ENCODE peak calls at places on chromosomes 6 and 20, in seven cellular contexts. One of them, this sample, is unnamed.

GRCh38 chr6:34284563-34285545 is 36.0 kb upstream of the SMIM29 start:
- DNase-seq in GM12865: peak
- DNase-seq in cardiac fibroblast: peak
- DNase-seq in neural crest cell: peak
- DNase-seq in epithelial cell of esophagus: no peak
- DNase-seq in HCT116: no peak
- DNase-seq in HFF-Myc: peak
- DNase-seq in this sample: no peak

GRCh38 chr6:130927305-130927704 is 100.1 kb downstream of the SMLR1 start:
- DNase-seq in epithelial cell of esophagus: peak
- DNase-seq in HCT116: peak
- DNase-seq in neural crest cell: no peak
- DNase-seq in HFF-Myc: no peak
- DNase-seq in cardiac fibroblast: no peak
- DNase-seq in GM12865: no peak
- DNase-seq in this sample: peak

GRCh38 chr6:163572612-163573011 is 158.1 kb downstream of the QKI start:
- DNase-seq in GM12865: no peak
- DNase-seq in cardiac fibroblast: peak
- DNase-seq in neural crest cell: no peak
- DNase-seq in HCT116: no peak
- DNase-seq in HFF-Myc: peak
- DNase-seq in epithelial cell of esophagus: no peak
- DNase-seq in this sample: no peak

GRCh38 chr6:28775405-28776129 is 148.2 kb downstream of the TRIM27 start:
- DNase-seq in neural crest cell: no peak
- DNase-seq in epithelial cell of esophagus: no peak
- DNase-seq in HCT116: no peak
- DNase-seq in GM12865: no peak
- DNase-seq in cardiac fibroblast: no peak
- DNase-seq in HFF-Myc: no peak
- DNase-seq in this sample: no peak

GRCh38 chr20:57078101-57078500 is 188.3 kb downstream of the BMP7 start:
- DNase-seq in HCT116: no peak
- DNase-seq in cardiac fibroblast: no peak
- DNase-seq in neural crest cell: no peak
- DNase-seq in epithelial cell of esophagus: no peak
- DNase-seq in HFF-Myc: no peak
- DNase-seq in GM12865: no peak
- DNase-seq in this sample: no peak

GRCh38 chr6:39801456-39802251 is 9.5 kb downstream of the DAAM2 start:
- DNase-seq in HCT116: no peak
- DNase-seq in GM12865: no peak
- DNase-seq in epithelial cell of esophagus: no peak
- DNase-seq in neural crest cell: no peak
- DNase-seq in HFF-Myc: no peak
- DNase-seq in cardiac fibroblast: no peak
- DNase-seq in this sample: peak

GRCh38 chr6:107132330-107132954 is 17.1 kb upstream of the BEND3 start:
- DNase-seq in GM12865: peak
- DNase-seq in epithelial cell of esophagus: peak
- DNase-seq in cardiac fibroblast: peak
- DNase-seq in HFF-Myc: no peak
- DNase-seq in neural crest cell: peak
- DNase-seq in HCT116: peak
- DNase-seq in this sample: peak

GRCh38 chr6:50842446-50842845 is 23.8 kb downstream of the TFAP2B start:
- DNase-seq in epithelial cell of esophagus: no peak
- DNase-seq in cardiac fibroblast: no peak
- DNase-seq in HCT116: no peak
- DNase-seq in GM12865: no peak
- DNase-seq in neural crest cell: no peak
- DNase-seq in HFF-Myc: no peak
- DNase-seq in this sample: no peak

GRCh38 chr20:41352106-41352505 is 11.5 kb downstream of the LPIN3 start:
- DNase-seq in epithelial cell of esophagus: no peak
- DNase-seq in HCT116: no peak
- DNase-seq in neural crest cell: no peak
- DNase-seq in GM12865: no peak
- DNase-seq in cardiac fibroblast: no peak
- DNase-seq in HFF-Myc: no peak
- DNase-seq in this sample: no peak

GRCh38 chr20:42218566-42218965 is 600.4 kb upstream of the CHD6 start:
- DNase-seq in cardiac fibroblast: no peak
- DNase-seq in HFF-Myc: no peak
- DNase-seq in epithelial cell of esophagus: no peak
- DNase-seq in neural crest cell: no peak
- DNase-seq in GM12865: no peak
- DNase-seq in HCT116: no peak
- DNase-seq in this sample: no peak

GRCh38 chr6:166766769-166767168 is 139.7 kb upstream of the RPS6KA2 start:
- DNase-seq in cardiac fibroblast: no peak
- DNase-seq in HFF-Myc: no peak
- DNase-seq in epithelial cell of esophagus: no peak
- DNase-seq in HCT116: no peak
- DNase-seq in neural crest cell: no peak
- DNase-seq in GM12865: no peak
- DNase-seq in this sample: no peak

GRCh38 chr6:27297857-27298730 is 14.0 kb downstream of the POM121L2 start:
- DNase-seq in HFF-Myc: peak
- DNase-seq in neural crest cell: peak
- DNase-seq in cardiac fibroblast: peak
- DNase-seq in epithelial cell of esophagus: peak
- DNase-seq in GM12865: peak
- DNase-seq in HCT116: peak
- DNase-seq in this sample: peak

GRCh38 chr6:37576336-37576737 is 76.6 kb upstream of the CCDC167 start:
- DNase-seq in epithelial cell of esophagus: peak
- DNase-seq in cardiac fibroblast: peak
- DNase-seq in HFF-Myc: peak
- DNase-seq in HCT116: peak
- DNase-seq in GM12865: no peak
- DNase-seq in neural crest cell: no peak
- DNase-seq in this sample: no peak

GRCh38 chr6:111871725-111872520 is 1.3 kb downstream of the FYN start:
- DNase-seq in HCT116: no peak
- DNase-seq in neural crest cell: peak
- DNase-seq in GM12865: peak
- DNase-seq in HFF-Myc: no peak
- DNase-seq in cardiac fibroblast: peak
- DNase-seq in epithelial cell of esophagus: peak
- DNase-seq in this sample: peak

GRCh38 chr6:155250701-155251381 is 13.0 kb upstream of the CLDN20 start:
- DNase-seq in HCT116: no peak
- DNase-seq in GM12865: no peak
- DNase-seq in epithelial cell of esophagus: no peak
- DNase-seq in HFF-Myc: no peak
- DNase-seq in cardiac fibroblast: no peak
- DNase-seq in neural crest cell: no peak
- DNase-seq in this sample: no peak

GRCh38 chr6:84967389-84967788 is 203.0 kb upstream of the TBX18 start:
- DNase-seq in HFF-Myc: peak
- DNase-seq in cardiac fibroblast: peak
- DNase-seq in HCT116: peak
- DNase-seq in epithelial cell of esophagus: peak
- DNase-seq in GM12865: peak
- DNase-seq in neural crest cell: peak
- DNase-seq in this sample: peak

GRCh38 chr6:26651382-26651781 is 8.2 kb downstream of the ZNF322 start:
- DNase-seq in epithelial cell of esophagus: no peak
- DNase-seq in GM12865: no peak
- DNase-seq in neural crest cell: no peak
- DNase-seq in cardiac fibroblast: no peak
- DNase-seq in HFF-Myc: no peak
- DNase-seq in HCT116: no peak
- DNase-seq in this sample: no peak

GRCh38 chr6:165847407-165848098 is 184.5 kb upstream of the PDE10A start:
- DNase-seq in epithelial cell of esophagus: no peak
- DNase-seq in cardiac fibroblast: peak
- DNase-seq in HFF-Myc: no peak
- DNase-seq in neural crest cell: no peak
- DNase-seq in HCT116: no peak
- DNase-seq in GM12865: no peak
- DNase-seq in this sample: no peak

GRCh38 chr6:34531580-34532201 is 24.4 kb downstream of the SPDEF start:
- DNase-seq in cardiac fibroblast: peak
- DNase-seq in neural crest cell: no peak
- DNase-seq in GM12865: peak
- DNase-seq in HFF-Myc: no peak
- DNase-seq in epithelial cell of esophagus: peak
- DNase-seq in HCT116: peak
- DNase-seq in this sample: peak

GRCh38 chr6:134584809-134585528 is 267.1 kb upstream of the SGK1 start:
- DNase-seq in HCT116: no peak
- DNase-seq in neural crest cell: no peak
- DNase-seq in GM12865: no peak
- DNase-seq in cardiac fibroblast: no peak
- DNase-seq in epithelial cell of esophagus: no peak
- DNase-seq in HFF-Myc: no peak
- DNase-seq in this sample: no peak

GRCh38 chr20:33909331-33909921 is 84.3 kb upstream of the RALY start:
- DNase-seq in cardiac fibroblast: peak
- DNase-seq in HCT116: peak
- DNase-seq in epithelial cell of esophagus: peak
- DNase-seq in HFF-Myc: peak
- DNase-seq in neural crest cell: no peak
- DNase-seq in GM12865: no peak
- DNase-seq in this sample: peak

GRCh38 chr6:138953451-138953850 is 34.6 kb downstream of the REPS1 start:
- DNase-seq in GM12865: no peak
- DNase-seq in cardiac fibroblast: peak
- DNase-seq in HFF-Myc: no peak
- DNase-seq in neural crest cell: no peak
- DNase-seq in HCT116: no peak
- DNase-seq in epithelial cell of esophagus: peak
- DNase-seq in this sample: peak

GRCh38 chr20:38764563-38765355 is 16.5 kb downstream of the ACTR5 start:
- DNase-seq in neural crest cell: no peak
- DNase-seq in epithelial cell of esophagus: peak
- DNase-seq in HFF-Myc: peak
- DNase-seq in cardiac fibroblast: peak
- DNase-seq in GM12865: no peak
- DNase-seq in HCT116: peak
- DNase-seq in this sample: peak

DNA sequence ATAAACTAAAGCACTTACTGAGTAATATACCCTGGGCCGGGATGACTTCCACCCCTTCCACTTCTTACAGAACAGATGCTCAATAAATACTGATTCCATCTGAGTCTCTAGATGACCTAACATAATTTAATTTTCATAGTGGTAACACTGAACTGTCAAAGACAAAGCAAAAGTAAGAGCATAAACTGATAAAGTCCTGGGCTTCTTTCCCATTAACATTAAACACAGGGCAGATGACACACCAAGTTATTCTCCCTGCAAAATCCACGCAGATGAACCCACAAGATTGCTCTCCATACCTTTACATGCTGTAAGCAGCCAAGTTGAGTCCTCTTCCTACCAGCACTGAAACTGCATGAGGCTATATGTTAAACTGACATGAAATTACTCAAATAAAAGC is 27.1 kb downstream of the AGPAT4 start:
- DNase-seq in neural crest cell: no peak
- DNase-seq in HFF-Myc: no peak
- DNase-seq in GM12865: no peak
- DNase-seq in HCT116: no peak
- DNase-seq in epithelial cell of esophagus: no peak
- DNase-seq in cardiac fibroblast: no peak
- DNase-seq in this sample: no peak
- TF ChIP-seq CTCF in neural crest cell: no peak
- TF ChIP-seq CTCF in HFF-Myc: no peak
- TF ChIP-seq CTCF in GM12865: no peak
- TF ChIP-seq CTCF in HCT116: no peak
- TF ChIP-seq CTCF in epithelial cell of esophagus: no peak
- TF ChIP-seq CTCF in cardiac fibroblast: no peak
- TF ChIP-seq CTCF in this sample: no peak

GRCh38 chr20:25867776-25868649 is 171.4 kb upstream of the ZNF337 start:
- DNase-seq in HCT116: no peak
- DNase-seq in HFF-Myc: no peak
- DNase-seq in cardiac fibroblast: peak
- DNase-seq in neural crest cell: peak
- DNase-seq in GM12865: peak
- DNase-seq in epithelial cell of esophagus: peak
- DNase-seq in this sample: peak
- TF ChIP-seq CTCF in HCT116: no peak
- TF ChIP-seq CTCF in HFF-Myc: no peak
- TF ChIP-seq CTCF in cardiac fibroblast: no peak
- TF ChIP-seq CTCF in neural crest cell: no peak
- TF ChIP-seq CTCF in GM12865: no peak
- TF ChIP-seq CTCF in epithelial cell of esophagus: no peak
- TF ChIP-seq CTCF in this sample: no peak

GRCh38 chr20:48701702-48702101 is 126.1 kb downstream of the PREX1 start:
- DNase-seq in epithelial cell of esophagus: no peak
- DNase-seq in HFF-Myc: no peak
- DNase-seq in cardiac fibroblast: no peak
- DNase-seq in GM12865: no peak
- DNase-seq in HCT116: no peak
- DNase-seq in neural crest cell: no peak
- DNase-seq in this sample: no peak

GRCh38 chr20:48704761-48705160 is 123.0 kb downstream of the PREX1 start:
- DNase-seq in HCT116: no peak
- DNase-seq in HFF-Myc: no peak
- DNase-seq in GM12865: no peak
- DNase-seq in epithelial cell of esophagus: no peak
- DNase-seq in neural crest cell: no peak
- DNase-seq in cardiac fibroblast: no peak
- DNase-seq in this sample: no peak

GRCh38 chr20:48703511-48704219 is 124.1 kb downstream of the PREX1 start:
- DNase-seq in cardiac fibroblast: no peak
- DNase-seq in neural crest cell: no peak
- DNase-seq in epithelial cell of esophagus: no peak
- DNase-seq in GM12865: no peak
- DNase-seq in HCT116: no peak
- DNase-seq in HFF-Myc: no peak
- DNase-seq in this sample: no peak

GRCh38 chr20:48702388-48703041 is 125.3 kb downstream of the PREX1 start:
- DNase-seq in HFF-Myc: no peak
- DNase-seq in cardiac fibroblast: no peak
- DNase-seq in HCT116: no peak
- DNase-seq in epithelial cell of esophagus: no peak
- DNase-seq in neural crest cell: no peak
- DNase-seq in GM12865: no peak
- DNase-seq in this sample: no peak

DNA sequence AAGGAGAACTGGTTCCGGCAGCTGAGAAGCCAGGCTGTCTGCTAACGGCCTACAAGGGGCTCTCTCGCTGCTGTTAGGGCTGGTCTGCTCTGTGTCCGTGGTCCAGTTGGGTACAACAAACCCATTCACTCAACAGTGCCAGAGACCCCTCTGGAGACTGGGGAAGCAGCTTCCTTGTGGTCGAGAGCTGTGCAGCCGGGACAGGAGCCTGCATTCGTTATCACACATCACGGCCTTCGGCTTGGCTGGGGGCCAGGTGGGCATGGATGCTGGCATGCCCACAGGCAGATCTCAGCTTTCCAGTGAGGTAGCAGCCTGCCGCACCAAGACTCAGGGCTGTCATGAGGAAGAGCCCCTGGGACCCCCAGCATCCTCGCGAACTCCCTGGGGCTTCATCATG is 124.7 kb downstream of the PREX1 start:
- DNase-seq in HCT116: no peak
- DNase-seq in HFF-Myc: no peak
- DNase-seq in neural crest cell: no peak
- DNase-seq in epithelial cell of esophagus: no peak
- DNase-seq in GM12865: no peak
- DNase-seq in cardiac fibroblast: no peak
- DNase-seq in this sample: no peak
- TF ChIP-seq CTCF in HCT116: no peak
- TF ChIP-seq CTCF in HFF-Myc: no peak
- TF ChIP-seq CTCF in neural crest cell: no peak
- TF ChIP-seq CTCF in epithelial cell of esophagus: no peak
- TF ChIP-seq CTCF in GM12865: no peak
- TF ChIP-seq CTCF in cardiac fibroblast: no peak
- TF ChIP-seq CTCF in this sample: no peak

GRCh38 chr6:42185597-42185996 is 9.2 kb downstream of the GUCA1B start:
- DNase-seq in epithelial cell of esophagus: no peak
- DNase-seq in HCT116: no peak
- DNase-seq in neural crest cell: no peak
- DNase-seq in cardiac fibroblast: no peak
- DNase-seq in GM12865: no peak
- DNase-seq in HFF-Myc: no peak
- DNase-seq in this sample: no peak
- TF ChIP-seq CTCF in epithelial cell of esophagus: no peak
- TF ChIP-seq CTCF in HCT116: no peak
- TF ChIP-seq CTCF in neural crest cell: no peak
- TF ChIP-seq CTCF in cardiac fibroblast: no peak
- TF ChIP-seq CTCF in GM12865: no peak
- TF ChIP-seq CTCF in HFF-Myc: no peak
- TF ChIP-seq CTCF in this sample: no peak